ENCODE peak calls at places on chromosomes 6 and 20, in four cellular contexts. One of them, this sample, is unnamed.

GRCh38 chr20:33673115-33673410 is 1.2 kb downstream of the NECAB3 start:
- DNase-seq in adrenal gland: no peak
- DNase-seq in IMR-90: no peak
- DNase-seq in HCT116: no peak
- DNase-seq in this sample: no peak

GRCh38 chr20:34222208-34222607 is 19.0 kb upstream of the ASIP start:
- DNase-seq in IMR-90: peak
- DNase-seq in adrenal gland: no peak
- DNase-seq in HCT116: no peak
- DNase-seq in this sample: peak

GRCh38 chr20:41261260-41261659 is 56.3 kb downstream of the ZHX3 start:
- DNase-seq in adrenal gland: no peak
- DNase-seq in HCT116: no peak
- DNase-seq in IMR-90: no peak
- DNase-seq in this sample: no peak

GRCh38 chr6:6927437-6928361 is 180.1 kb upstream of the RREB1 start:
- DNase-seq in adrenal gland: no peak
- DNase-seq in HCT116: no peak
- DNase-seq in IMR-90: no peak
- DNase-seq in this sample: no peak

GRCh38 chr6:29943053-29943966 is 978 bp downstream of the HLA-A start:
- DNase-seq in HCT116: no peak
- DNase-seq in IMR-90: no peak
- DNase-seq in adrenal gland: no peak
- DNase-seq in this sample: no peak

GRCh38 chr6:169849396-169849795 is 98.0 kb downstream of the ERMARD start:
- DNase-seq in HCT116: no peak
- DNase-seq in IMR-90: no peak
- DNase-seq in adrenal gland: peak
- DNase-seq in this sample: no peak

GRCh38 chr20:16004108-16004854 is 569.0 kb downstream of the KIF16B start:
- DNase-seq in HCT116: no peak
- DNase-seq in adrenal gland: no peak
- DNase-seq in IMR-90: no peak
- DNase-seq in this sample: no peak

GRCh38 chr20:37311710-37312355 is 22.4 kb downstream of the MANBAL start:
- DNase-seq in IMR-90: peak
- DNase-seq in HCT116: no peak
- DNase-seq in adrenal gland: peak
- DNase-seq in this sample: no peak

GRCh38 chr20:48191200-48191599 is 405.9 kb upstream of the SULF2 start:
- DNase-seq in adrenal gland: no peak
- DNase-seq in IMR-90: no peak
- DNase-seq in HCT116: no peak
- DNase-seq in this sample: no peak

GRCh38 chr6:75600694-75601265 is 900 bp upstream of the SENP6 start:
- DNase-seq in IMR-90: no peak
- DNase-seq in HCT116: no peak
- DNase-seq in adrenal gland: no peak
- DNase-seq in this sample: no peak

GRCh38 chr6:154792761-154793160 is 59.5 kb downstream of the SCAF8 start:
- DNase-seq in adrenal gland: no peak
- DNase-seq in HCT116: no peak
- DNase-seq in IMR-90: peak
- DNase-seq in this sample: no peak

GRCh38 chr6:66048684-66049474 is 341.9 kb upstream of the EYS start:
- DNase-seq in adrenal gland: no peak
- DNase-seq in HCT116: no peak
- DNase-seq in IMR-90: no peak
- DNase-seq in this sample: no peak

GRCh38 chr20:52614036-52614863 is 357.9 kb upstream of the TSHZ2 start:
- DNase-seq in adrenal gland: no peak
- DNase-seq in IMR-90: no peak
- DNase-seq in HCT116: no peak
- DNase-seq in this sample: no peak

GRCh38 chr6:112360498-112360897 is 13.4 kb downstream of the RFPL4B start:
- DNase-seq in HCT116: no peak
- DNase-seq in IMR-90: peak
- DNase-seq in adrenal gland: no peak
- DNase-seq in this sample: no peak

GRCh38 chr6:20173833-20174796 is 38.2 kb downstream of the MBOAT1 start:
- DNase-seq in HCT116: no peak
- DNase-seq in adrenal gland: no peak
- DNase-seq in IMR-90: no peak
- DNase-seq in this sample: no peak

GRCh38 chr6:163937071-163937470 is 522.6 kb downstream of the QKI start:
- DNase-seq in IMR-90: no peak
- DNase-seq in adrenal gland: no peak
- DNase-seq in HCT116: no peak
- DNase-seq in this sample: no peak

DNA sequence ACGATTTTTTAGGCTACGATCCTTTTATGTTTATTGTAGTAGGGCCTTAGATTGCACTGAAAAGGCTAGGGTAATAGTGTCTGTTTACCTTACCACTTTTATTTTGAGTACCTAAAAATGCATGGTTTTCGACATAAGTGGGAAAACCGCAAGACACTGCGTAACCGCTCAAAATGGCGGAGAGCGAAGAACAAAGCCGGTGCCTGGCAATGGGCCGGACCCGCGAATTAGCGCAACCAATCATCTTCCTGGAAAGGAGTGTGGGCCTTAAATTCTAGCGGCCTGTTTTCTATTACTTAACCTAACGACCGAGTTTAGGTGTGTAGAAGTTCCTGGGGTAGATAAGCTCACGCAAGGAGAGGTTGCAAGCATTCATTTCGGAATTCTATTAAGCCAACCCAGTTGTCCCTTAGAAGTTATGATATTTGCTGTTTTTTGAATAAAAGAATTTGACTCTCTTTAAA is 118.0 kb downstream of the HFE start:
- DNase-seq in IMR-90: peak
- DNase-seq in HCT116: peak
- DNase-seq in adrenal gland: peak
- DNase-seq in this sample: no peak
- TF ChIP-seq POLR2A in IMR-90: no peak
- TF ChIP-seq POLR2A in HCT116: no peak
- TF ChIP-seq POLR2A in adrenal gland: peak
- TF ChIP-seq POLR2A in this sample: peak

GRCh38 chr6:16759646-16760535 is 1.4 kb downstream of the ATXN1 start:
- DNase-seq in IMR-90: peak
- DNase-seq in adrenal gland: peak
- DNase-seq in HCT116: no peak
- DNase-seq in this sample: peak
- TF ChIP-seq POLR2A in IMR-90: peak
- TF ChIP-seq POLR2A in adrenal gland: peak
- TF ChIP-seq POLR2A in HCT116: no peak
- TF ChIP-seq POLR2A in this sample: peak

DNA sequence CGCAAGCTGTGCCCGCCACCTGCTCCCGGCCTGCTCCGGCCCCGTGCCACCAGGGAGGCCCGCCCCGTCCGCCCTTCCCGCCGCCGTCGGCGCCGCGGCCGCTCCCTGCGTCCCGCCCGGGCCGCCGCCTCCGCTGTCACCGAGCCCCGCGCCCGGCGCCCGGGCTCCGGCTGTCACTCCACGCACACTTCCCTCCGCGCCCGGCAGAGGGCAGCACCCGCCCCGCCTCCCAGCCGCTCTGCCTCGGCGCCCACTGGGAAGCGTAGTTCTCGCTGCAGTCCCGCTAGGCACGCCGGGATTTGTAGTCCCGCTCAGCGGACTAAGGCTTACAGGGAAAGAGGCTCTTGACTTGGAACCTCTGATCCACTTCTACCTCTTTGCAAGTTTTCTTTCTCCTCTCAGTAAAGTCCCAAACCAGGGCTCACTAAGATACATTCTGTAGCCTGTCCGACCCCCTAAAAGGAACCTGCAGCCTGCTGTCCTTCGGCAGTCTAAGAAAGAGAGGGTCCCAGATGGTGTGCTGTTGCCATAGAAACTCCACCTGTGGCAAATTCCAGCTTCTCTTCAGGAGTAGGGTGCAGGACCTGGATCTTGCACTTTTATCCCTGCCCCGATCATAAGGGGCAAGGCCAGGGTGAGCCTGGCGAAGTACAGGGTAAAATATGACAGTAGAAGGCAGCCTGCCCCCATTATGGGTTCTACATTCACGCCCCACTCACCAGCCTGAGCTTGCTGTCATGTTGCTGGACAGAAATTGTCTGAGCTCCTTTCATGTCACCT is at the start of gene TFEB:
- DNase-seq in HCT116: peak
- DNase-seq in IMR-90: peak
- DNase-seq in adrenal gland: peak
- DNase-seq in this sample: peak
- TF ChIP-seq POLR2A in HCT116: no peak
- TF ChIP-seq POLR2A in IMR-90: no peak
- TF ChIP-seq POLR2A in adrenal gland: peak
- TF ChIP-seq POLR2A in this sample: peak

GRCh38 chr20:56710125-56710524 is 81.0 kb downstream of the TFAP2C start:
- DNase-seq in IMR-90: no peak
- DNase-seq in adrenal gland: no peak
- DNase-seq in HCT116: no peak
- DNase-seq in this sample: no peak
- TF ChIP-seq POLR2A in IMR-90: no peak
- TF ChIP-seq POLR2A in adrenal gland: no peak
- TF ChIP-seq POLR2A in HCT116: no peak
- TF ChIP-seq POLR2A in this sample: no peak

DNA sequence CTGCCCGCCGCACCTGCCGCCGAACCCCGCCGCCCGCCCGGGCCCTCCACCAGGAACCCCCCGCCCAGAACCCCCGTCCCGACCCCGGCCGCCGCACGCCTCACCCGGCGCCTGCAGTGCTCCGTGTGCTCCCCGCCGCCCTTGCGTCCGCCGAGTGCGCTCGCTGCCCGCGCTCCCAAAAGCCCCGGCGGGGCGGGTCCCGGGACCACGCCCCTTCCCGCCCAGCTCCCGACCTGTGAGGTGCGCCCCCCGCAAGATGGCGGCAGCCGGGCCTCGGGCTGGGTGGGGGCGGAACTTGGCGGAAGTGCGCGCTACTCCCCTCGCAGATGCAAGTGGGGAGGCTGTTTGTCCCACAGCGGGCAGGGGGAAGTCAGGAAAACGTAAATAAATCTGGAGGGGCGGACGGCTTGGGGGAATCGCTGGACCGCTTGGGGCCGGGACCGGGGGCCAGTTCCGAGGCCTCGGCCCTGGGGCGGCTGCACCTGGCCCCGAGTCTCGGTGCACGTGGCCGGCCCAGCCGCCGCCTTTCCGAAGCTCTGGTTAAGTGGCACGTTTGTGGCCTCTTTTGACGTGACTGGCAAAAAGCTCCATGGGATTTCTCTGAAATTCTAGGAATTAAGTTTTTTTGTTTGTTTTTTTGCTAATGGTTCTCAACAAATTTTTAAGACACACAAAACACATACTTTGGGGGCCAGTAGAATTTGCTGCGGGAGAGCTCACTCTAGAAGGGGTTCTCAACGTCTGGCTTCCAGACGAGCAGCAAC is at the start of gene EZR:
- DNase-seq in HCT116: peak
- DNase-seq in IMR-90: peak
- DNase-seq in adrenal gland: peak
- DNase-seq in this sample: peak
- TF ChIP-seq POLR2A in HCT116: peak
- TF ChIP-seq POLR2A in IMR-90: peak
- TF ChIP-seq POLR2A in adrenal gland: no peak
- TF ChIP-seq POLR2A in this sample: peak

DNA sequence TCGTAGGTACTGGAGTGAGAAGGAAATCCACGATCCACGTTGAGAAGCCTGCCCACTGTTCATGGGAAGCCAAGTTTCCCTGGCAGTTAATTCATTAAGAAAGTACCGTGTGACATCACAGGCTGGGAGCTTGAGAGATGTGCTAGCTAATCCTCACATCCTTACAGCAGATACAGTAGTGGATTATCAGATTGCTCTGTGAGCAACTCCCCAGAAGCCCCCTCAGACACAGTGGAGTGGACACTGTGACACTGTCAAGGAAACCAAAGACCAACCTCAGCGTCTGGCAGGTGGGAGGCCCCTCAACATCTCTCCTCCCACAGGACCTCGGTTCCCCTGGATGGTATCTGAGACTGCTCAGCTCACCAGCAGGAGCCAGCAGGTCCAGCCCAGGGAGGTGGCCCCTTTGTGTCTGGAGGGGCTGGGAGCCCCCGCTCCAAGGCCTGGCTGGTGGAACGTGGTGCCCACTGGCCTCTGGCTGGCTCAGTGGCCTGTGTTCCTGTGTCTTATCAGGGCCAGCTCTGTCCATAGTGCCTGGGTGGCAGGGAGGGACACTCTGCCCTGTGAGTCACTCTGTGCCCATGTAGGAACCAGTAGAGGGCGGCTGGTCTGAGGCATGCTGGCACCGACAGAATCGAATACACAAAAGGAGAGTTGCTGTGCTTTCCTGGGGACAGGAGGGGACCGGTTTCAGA is 7.2 kb downstream of the PYGB start:
- DNase-seq in HCT116: no peak
- DNase-seq in IMR-90: no peak
- DNase-seq in adrenal gland: peak
- DNase-seq in this sample: peak
- TF ChIP-seq POLR2A in HCT116: no peak
- TF ChIP-seq POLR2A in IMR-90: no peak
- TF ChIP-seq POLR2A in adrenal gland: no peak
- TF ChIP-seq POLR2A in this sample: no peak

GRCh38 chr6:33609019-33609418 is 12.1 kb upstream of the ITPR3 start:
- DNase-seq in IMR-90: no peak
- DNase-seq in HCT116: no peak
- DNase-seq in adrenal gland: no peak
- DNase-seq in this sample: no peak

GRCh38 chr6:33607784-33608161 is 13.3 kb upstream of the ITPR3 start:
- DNase-seq in HCT116: peak
- DNase-seq in adrenal gland: no peak
- DNase-seq in IMR-90: no peak
- DNase-seq in this sample: no peak

GRCh38 chr6:33610779-33611421 is 10.2 kb upstream of the ITPR3 start:
- DNase-seq in adrenal gland: no peak
- DNase-seq in HCT116: no peak
- DNase-seq in IMR-90: no peak
- DNase-seq in this sample: no peak

GRCh38 chr6:33610057-33610456 is 11.1 kb upstream of the ITPR3 start:
- DNase-seq in HCT116: no peak
- DNase-seq in IMR-90: no peak
- DNase-seq in adrenal gland: no peak
- DNase-seq in this sample: no peak

GRCh38 chr6:33609444-33610034 is 11.6 kb upstream of the ITPR3 start:
- DNase-seq in IMR-90: peak
- DNase-seq in HCT116: no peak
- DNase-seq in adrenal gland: peak
- DNase-seq in this sample: peak
- TF ChIP-seq POLR2A in IMR-90: no peak
- TF ChIP-seq POLR2A in HCT116: no peak
- TF ChIP-seq POLR2A in adrenal gland: no peak
- TF ChIP-seq POLR2A in this sample: no peak

This sample was measured in H54.